ENCODE peak calls at places on chromosomes 5 and 9, in six cellular contexts. Y is GM10248, K is hepatic stellate cell, E is GM04504, N is AML-193, W is Caki2. Z is an unnamed sample.

GRCh38 chr5:177142029-177142681 is 8.6 kb downstream of the NSD1 start:
- DNase-seq in Y (no peak), K (no peak), E (no peak), N (no peak), W (no peak), Z (no peak)

GRCh38 chr5:54769072-54769471 is 216.3 kb downstream of the ESM1 start:
- DNase-seq in Y (no peak), K (no peak), E (no peak), N (no peak), W (no peak), Z (no peak)

GRCh38 chr5:159605585-159605984 is 275.3 kb upstream of the IL12B start:
- DNase-seq in Y (no peak), K (peak), E (no peak), N (no peak), W (no peak), Z (no peak)

GRCh38 chr5:66830636-66831035 is 234.4 kb downstream of the MAST4 start:
- DNase-seq in Y (no peak), K (no peak), E (no peak), N (no peak), W (no peak), Z (no peak)

GRCh38 chr9:113057193-113057592 is 669 bp upstream of the ZFP37 start:
- DNase-seq in Y (no peak), K (no peak), E (no peak), N (no peak), W (no peak), Z (no peak)

GRCh38 chr5:58114324-58114723 is 345.6 kb downstream of the PLK2 start:
- DNase-seq in Y (no peak), K (peak), E (peak), N (no peak), W (no peak), Z (no peak)

GRCh38 chr9:68771376-68771775 is 66.3 kb downstream of the PIP5K1B start:
- DNase-seq in Y (no peak), K (no peak), E (no peak), N (no peak), W (no peak), Z (no peak)

GRCh38 chr9:18666987-18667772 is 193.2 kb downstream of the ADAMTSL1 start:
- DNase-seq in Y (no peak), K (no peak), E (no peak), N (no peak), W (no peak), Z (no peak)

GRCh38 chr9:95181226-95181818 is 136.2 kb downstream of the FANCC start:
- DNase-seq in Y (peak), K (peak), E (no peak), N (peak), W (no peak), Z (no peak)

GRCh38 chr5:113574417-113574816 is 60.9 kb downstream of the YTHDC2 start:
- DNase-seq in Y (no peak), K (peak), E (peak), N (no peak), W (peak), Z (peak)

GRCh38 chr5:45038366-45038987 is 229.7 kb downstream of the MRPS30 start:
- DNase-seq in Y (peak), K (no peak), E (peak), N (peak), W (peak), Z (no peak)

Z was measured in AG04449.